ENCODE peak calls at places on chromosomes 2 and 18, in seven cellular contexts. K is posterior cingulate gyrus; I is stimulated activated CD4-positive, alpha-beta T cell treated with anti-CD3 and anti-CD28 coated beads, TNF-alpha, amount 100 ng/mL, for 4 hours; T is neuronal stem cell; F is HTR-8/SVneo; A is HFF-Myc; L is keratinocyte. Y is an unnamed sample.

GRCh38 chr18:72898870-72899840 is 31.4 kb upstream of the NETO1 start:
- DNase-seq in T (no peak), K (no peak), L (no peak), F (no peak), A (no peak), I (no peak), Y (no peak)

GRCh38 chr2:128413718-128414341 is 95.2 kb upstream of the HS6ST1 start:
- DNase-seq in F (no peak), I (no peak), A (no peak), T (no peak), K (no peak), L (no peak), Y (no peak)

GRCh38 chr2:133252770-133253355 is 315.4 kb downstream of the NCKAP5 start:
- DNase-seq in F (no peak), A (no peak), T (no peak), K (no peak), L (no peak), I (no peak), Y (no peak)

GRCh38 chr18:7414459-7414858 is 152.7 kb upstream of the PTPRM start:
- DNase-seq in K (no peak), I (no peak), F (no peak), A (no peak), T (no peak), L (peak), Y (no peak)

GRCh38 chr18:45167631-45168225 is 447.5 kb upstream of the SLC14A2 start:
- DNase-seq in T (no peak), A (peak), F (no peak), K (no peak), L (no peak), I (no peak), Y (no peak)

GRCh38 chr2:145408980-145409379 is 889.1 kb upstream of the ZEB2 start:
- DNase-seq in I (no peak), F (no peak), K (no peak), T (no peak), L (no peak), A (no peak), Y (no peak)

GRCh38 chr2:38265461-38265860 is 111.6 kb downstream of the ATL2 start:
- DNase-seq in L (no peak), A (no peak), K (no peak), I (no peak), F (no peak), T (no peak), Y (no peak)

GRCh38 chr2:215843579-215843978 is 169.8 kb downstream of the MREG start:
- DNase-seq in F (peak), L (peak), A (peak), T (no peak), I (no peak), K (no peak), Y (peak)

GRCh38 chr2:160859086-160859485 is 301.1 kb upstream of the TANK start:
- DNase-seq in A (no peak), L (no peak), F (no peak), I (no peak), T (no peak), K (no peak), Y (no peak)

GRCh38 chr2:46144133-46144800 is 152.9 kb upstream of the EPAS1 start:
- DNase-seq in A (no peak), F (no peak), L (no peak), I (no peak), K (no peak), T (no peak), Y (no peak)

GRCh38 chr2:18719978-18720775 is 130.8 kb upstream of the NT5C1B start:
- DNase-seq in K (no peak), L (no peak), F (peak), A (peak), I (no peak), T (no peak), Y (peak)

GRCh38 chr2:222242532-222242931 is 56.3 kb downstream of the PAX3 start:
- DNase-seq in T (no peak), I (no peak), F (no peak), A (no peak), L (no peak), K (no peak), Y (no peak)

GRCh38 chr18:38421016-38421415 is 855.4 kb upstream of the CELF4 start:
- DNase-seq in K (no peak), A (no peak), I (no peak), T (no peak), F (no peak), L (no peak), Y (no peak)

GRCh38 chr2:27583390-27583915 is 611 bp downstream of the ZNF512 start:
- DNase-seq in F (no peak), L (no peak), K (no peak), T (no peak), I (no peak), A (no peak), Y (no peak)

GRCh38 chr2:128311755-128312341 is 6.8 kb downstream of the HS6ST1 start:
- DNase-seq in F (no peak), A (no peak), T (no peak), I (no peak), L (no peak), K (no peak), Y (no peak)

GRCh38 chr2:52880872-52881271 is 886.7 kb upstream of the CHAC2 start:
- DNase-seq in K (no peak), A (no peak), F (no peak), I (no peak), T (no peak), L (no peak), Y (no peak)

GRCh38 chr2:15450808-15451207 is 110.3 kb downstream of the NBAS start:
- DNase-seq in K (no peak), T (no peak), L (no peak), F (no peak), A (no peak), I (no peak), Y (no peak)

GRCh38 chr2:43031471-43032224 is 194.8 kb downstream of the ZFP36L2 start:
- DNase-seq in F (no peak), A (no peak), K (no peak), I (no peak), L (no peak), T (no peak), Y (no peak)

GRCh38 chr2:3492951-3493609 is 26.3 kb downstream of the ADI1 start:
- DNase-seq in I (no peak), K (no peak), F (no peak), L (no peak), T (no peak), A (no peak), Y (no peak)

GRCh38 chr2:37282746-37283145 is 41.9 kb downstream of the PRKD3 start:
- DNase-seq in L (no peak), F (no peak), I (no peak), A (no peak), T (no peak), K (no peak), Y (no peak)

GRCh38 chr2:190504912-190505311 is 29.6 kb downstream of the NEMP2 start:
- DNase-seq in K (no peak), T (no peak), A (no peak), L (no peak), I (no peak), F (no peak), Y (no peak)

GRCh38 chr2:145524303-145524702 is 1004.4 kb upstream of the ZEB2 start:
- DNase-seq in K (no peak), T (no peak), F (no peak), I (no peak), A (no peak), L (no peak), Y (no peak)

GRCh38 chr18:27008575-27008974 is 143.1 kb upstream of the AQP4 start:
- DNase-seq in I (no peak), A (no peak), F (no peak), K (no peak), T (no peak), L (no peak), Y (no peak)

Y was measured in pulmonary artery endothelial cell.